ENCODE peak calls at places on chromosomes 5 and 9, in four cellular contexts. One of them, this sample, is unnamed.

GRCh38 chr5:14351845-14352712 is 208.9 kb downstream of the TRIO start:
- DNase-seq in cardiac fibroblast: peak; percentile 73
- DNase-seq in IMR-90: peak; percentile 70
- DNase-seq in heart left ventricle: peak; percentile 73
- DNase-seq in this sample: no peak

GRCh38 chr5:111735829-111736228 is 21.2 kb downstream of the NREP start:
- DNase-seq in cardiac fibroblast: peak; percentile 96
- DNase-seq in IMR-90: peak; percentile 98
- DNase-seq in heart left ventricle: no peak
- DNase-seq in this sample: no peak

GRCh38 chr5:177458912-177459350 is 12.3 kb downstream of the PRR7 start:
- DNase-seq in cardiac fibroblast: peak; percentile 38
- DNase-seq in IMR-90: peak; percentile 45
- DNase-seq in heart left ventricle: peak; percentile 54
- DNase-seq in this sample: no peak

GRCh38 chr9:127135056-127135745 is 12.8 kb upstream of the ANGPTL2 start:
- DNase-seq in cardiac fibroblast: no peak
- DNase-seq in IMR-90: no peak
- DNase-seq in heart left ventricle: no peak
- DNase-seq in this sample: no peak

GRCh38 chr5:127571314-127571713 is 53.9 kb downstream of the PRRC1 start:
- DNase-seq in cardiac fibroblast: no peak
- DNase-seq in IMR-90: no peak
- DNase-seq in heart left ventricle: no peak
- DNase-seq in this sample: no peak

GRCh38 chr5:173534664-173535063 is 81.8 kb downstream of the BOD1 start:
- DNase-seq in cardiac fibroblast: peak; percentile 74
- DNase-seq in IMR-90: no peak
- DNase-seq in heart left ventricle: no peak
- DNase-seq in this sample: no peak

GRCh38 chr5:131671994-131672655 is 37.1 kb upstream of the RAPGEF6 start:
- DNase-seq in cardiac fibroblast: peak; percentile 87
- DNase-seq in IMR-90: peak; percentile 95
- DNase-seq in heart left ventricle: no peak
- DNase-seq in this sample: no peak

GRCh38 chr5:68898961-68899471 is 194.8 kb upstream of the SLC30A5 start:
- DNase-seq in cardiac fibroblast: peak; percentile 83
- DNase-seq in IMR-90: peak; percentile 25
- DNase-seq in heart left ventricle: no peak
- DNase-seq in this sample: no peak

GRCh38 chr9:121816845-121817450 is 165.5 kb downstream of the DAB2IP start:
- DNase-seq in cardiac fibroblast: no peak
- DNase-seq in IMR-90: no peak
- DNase-seq in heart left ventricle: peak; percentile 2
- DNase-seq in this sample: no peak

GRCh38 chr9:85142461-85143401 is 473.2 kb downstream of the NTRK2 start:
- DNase-seq in cardiac fibroblast: no peak
- DNase-seq in IMR-90: no peak
- DNase-seq in heart left ventricle: no peak
- DNase-seq in this sample: no peak

GRCh38 chr5:139873033-139873794 is 77.6 kb downstream of the PSD2 start:
- DNase-seq in cardiac fibroblast: no peak
- DNase-seq in IMR-90: no peak
- DNase-seq in heart left ventricle: peak; percentile 37
- DNase-seq in this sample: no peak

GRCh38 chr9:136531904-136532798 is 13.7 kb downstream of the NOTCH1 start:
- DNase-seq in cardiac fibroblast: no peak
- DNase-seq in IMR-90: no peak
- DNase-seq in heart left ventricle: no peak
- DNase-seq in this sample: no peak

GRCh38 chr9:2583308-2584013 is 38.1 kb upstream of the VLDLR start:
- DNase-seq in cardiac fibroblast: no peak
- DNase-seq in IMR-90: no peak
- DNase-seq in heart left ventricle: peak; percentile 59
- DNase-seq in this sample: no peak

GRCh38 chr5:36156124-36156601 is 4.3 kb downstream of the SKP2 start:
- DNase-seq in cardiac fibroblast: peak; percentile 40
- DNase-seq in IMR-90: peak; percentile 60
- DNase-seq in heart left ventricle: no peak
- DNase-seq in this sample: no peak